ENCODE peak calls at places on chromosome 22, in four cellular contexts. One of them, this sample, is unnamed.

GRCh38 chr22:25153961-25154685 is 45.5 kb upstream of the CRYBB3 start:
- DNase-seq in fibroblast of lung: peak
- DNase-seq in astrocyte of the spinal cord: peak
- DNase-seq in mammary epithelial cell: peak
- DNase-seq in this sample: no peak

GRCh38 chr22:45334528-45334927 is 24.8 kb downstream of the FAM118A start:
- DNase-seq in fibroblast of lung: no peak
- DNase-seq in mammary epithelial cell: no peak
- DNase-seq in astrocyte of the spinal cord: no peak
- DNase-seq in this sample: no peak

GRCh38 chr22:38412435-38413084 is 42.4 kb downstream of the KCNJ4 start:
- DNase-seq in astrocyte of the spinal cord: no peak
- DNase-seq in mammary epithelial cell: no peak
- DNase-seq in fibroblast of lung: no peak
- DNase-seq in this sample: peak

GRCh38 chr22:37560682-37561208 is 465 bp downstream of the CDC42EP1 start:
- DNase-seq in mammary epithelial cell: no peak
- DNase-seq in fibroblast of lung: peak
- DNase-seq in astrocyte of the spinal cord: peak
- DNase-seq in this sample: peak

GRCh38 chr22:44625981-44626687 is 75.9 kb upstream of the PRR5 start:
- DNase-seq in astrocyte of the spinal cord: peak
- DNase-seq in mammary epithelial cell: peak
- DNase-seq in fibroblast of lung: peak
- DNase-seq in this sample: peak

GRCh38 chr22:33747029-33747428 is 173.2 kb downstream of the LARGE1 start:
- DNase-seq in fibroblast of lung: no peak
- DNase-seq in mammary epithelial cell: no peak
- DNase-seq in astrocyte of the spinal cord: no peak
- DNase-seq in this sample: no peak

GRCh38 chr22:40813912-40814315 is 5.2 kb downstream of the SLC25A17 start:
- DNase-seq in astrocyte of the spinal cord: no peak
- DNase-seq in fibroblast of lung: no peak
- DNase-seq in mammary epithelial cell: no peak
- DNase-seq in this sample: no peak

GRCh38 chr22:31800065-31800464 is 46.2 kb downstream of the DEPDC5 start:
- DNase-seq in astrocyte of the spinal cord: peak
- DNase-seq in fibroblast of lung: peak
- DNase-seq in mammary epithelial cell: peak
- DNase-seq in this sample: no peak

GRCh38 chr22:26259510-26259909 is 90.2 kb downstream of the SEZ6L start:
- DNase-seq in mammary epithelial cell: peak
- DNase-seq in fibroblast of lung: peak
- DNase-seq in astrocyte of the spinal cord: peak
- DNase-seq in this sample: no peak

GRCh38 chr22:39414886-39415285 is 15.3 kb downstream of the TAB1 start:
- DNase-seq in mammary epithelial cell: no peak
- DNase-seq in astrocyte of the spinal cord: no peak
- DNase-seq in fibroblast of lung: no peak
- DNase-seq in this sample: no peak

GRCh38 chr22:30889268-30889995 is 79.1 kb downstream of the MORC2 start:
- DNase-seq in astrocyte of the spinal cord: no peak
- DNase-seq in fibroblast of lung: no peak
- DNase-seq in mammary epithelial cell: no peak
- DNase-seq in this sample: peak

GRCh38 chr22:17941501-17942406 is 82.6 kb downstream of the MICAL3 start:
- DNase-seq in mammary epithelial cell: no peak
- DNase-seq in astrocyte of the spinal cord: no peak
- DNase-seq in fibroblast of lung: no peak
- DNase-seq in this sample: no peak

GRCh38 chr22:41998361-41999261 is at the start of gene WBP2NL:
- DNase-seq in fibroblast of lung: peak
- DNase-seq in astrocyte of the spinal cord: peak
- DNase-seq in mammary epithelial cell: peak
- DNase-seq in this sample: peak

GRCh38 chr22:39989633-39990032 is 5.1 kb upstream of the FAM83F start:
- DNase-seq in mammary epithelial cell: no peak
- DNase-seq in astrocyte of the spinal cord: no peak
- DNase-seq in fibroblast of lung: no peak
- DNase-seq in this sample: no peak

GRCh38 chr22:45286854-45287551 is 2.3 kb downstream of the UPK3A start:
- DNase-seq in fibroblast of lung: no peak
- DNase-seq in mammary epithelial cell: no peak
- DNase-seq in astrocyte of the spinal cord: no peak
- DNase-seq in this sample: no peak

GRCh38 chr22:44540756-44541670 is 43.0 kb upstream of the RTL6 start:
- DNase-seq in astrocyte of the spinal cord: no peak
- DNase-seq in fibroblast of lung: no peak
- DNase-seq in mammary epithelial cell: no peak
- DNase-seq in this sample: no peak

GRCh38 chr22:48574776-48575566 is 1252.7 kb downstream of the BRD1 start:
- DNase-seq in mammary epithelial cell: peak
- DNase-seq in astrocyte of the spinal cord: no peak
- DNase-seq in fibroblast of lung: peak
- DNase-seq in this sample: no peak
- TF ChIP-seq CTCF in mammary epithelial cell: no peak
- TF ChIP-seq CTCF in astrocyte of the spinal cord: no peak
- TF ChIP-seq CTCF in fibroblast of lung: no peak
- TF ChIP-seq CTCF in this sample: no peak

GRCh38 chr22:36405671-36406070 is 17.9 kb upstream of the MYH9 start:
- DNase-seq in mammary epithelial cell: peak
- DNase-seq in astrocyte of the spinal cord: no peak
- DNase-seq in fibroblast of lung: no peak
- DNase-seq in this sample: peak
- TF ChIP-seq CTCF in mammary epithelial cell: no peak
- TF ChIP-seq CTCF in astrocyte of the spinal cord: no peak
- TF ChIP-seq CTCF in fibroblast of lung: no peak
- TF ChIP-seq CTCF in this sample: no peak

GRCh38 chr22:19224985-19225384 is 46.4 kb upstream of the SLC25A1 start:
- DNase-seq in astrocyte of the spinal cord: no peak
- DNase-seq in fibroblast of lung: no peak
- DNase-seq in mammary epithelial cell: no peak
- DNase-seq in this sample: no peak
- TF ChIP-seq CTCF in astrocyte of the spinal cord: no peak
- TF ChIP-seq CTCF in fibroblast of lung: no peak
- TF ChIP-seq CTCF in mammary epithelial cell: no peak
- TF ChIP-seq CTCF in this sample: no peak

DNA sequence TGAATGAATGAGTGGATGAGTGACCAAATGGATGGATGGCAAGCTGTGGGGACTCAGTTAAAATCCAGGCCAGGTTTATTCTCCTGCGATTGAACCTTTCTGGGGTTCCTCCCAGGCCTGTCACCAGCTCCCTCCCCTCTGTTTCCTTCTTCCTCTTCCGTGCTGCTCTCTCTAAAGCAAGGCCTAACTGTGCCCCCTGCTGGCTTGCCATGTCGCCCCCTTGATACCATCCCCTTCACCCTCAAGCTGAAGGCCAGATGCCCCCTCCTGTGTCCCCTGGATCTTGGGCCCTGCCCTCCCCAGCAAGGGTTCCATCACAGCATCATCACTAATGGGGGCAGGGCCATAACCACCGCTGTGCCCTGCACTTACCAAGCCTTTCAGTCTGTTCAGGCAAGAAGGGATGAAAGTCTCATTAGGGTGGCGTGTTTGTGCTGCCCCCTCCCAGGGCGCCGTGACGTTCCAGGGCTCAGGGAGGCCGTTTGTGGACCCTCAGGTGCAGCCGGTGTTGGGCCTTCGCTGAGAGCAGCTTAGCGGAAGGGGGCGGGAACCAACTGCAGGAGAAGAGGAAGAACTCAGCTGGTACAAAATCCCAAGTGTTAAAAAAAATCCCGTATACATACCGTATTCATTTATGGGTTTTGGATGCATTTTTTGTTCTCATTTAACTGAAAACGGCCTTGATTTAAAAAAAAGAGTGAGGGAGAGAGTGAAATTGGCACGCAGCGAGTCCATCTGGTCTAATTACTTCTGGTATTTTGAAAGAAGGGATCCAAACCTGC is 69.9 kb downstream of the MPPED1 start:
- DNase-seq in mammary epithelial cell: no peak
- DNase-seq in astrocyte of the spinal cord: no peak
- DNase-seq in fibroblast of lung: no peak
- DNase-seq in this sample: no peak
- TF ChIP-seq CTCF in mammary epithelial cell: no peak
- TF ChIP-seq CTCF in astrocyte of the spinal cord: no peak
- TF ChIP-seq CTCF in fibroblast of lung: no peak
- TF ChIP-seq CTCF in this sample: no peak

GRCh38 chr22:22687638-22688500 is 43.5 kb downstream of the GGTLC2 start:
- DNase-seq in fibroblast of lung: peak
- DNase-seq in astrocyte of the spinal cord: peak
- DNase-seq in mammary epithelial cell: peak
- DNase-seq in this sample: no peak
- TF ChIP-seq CTCF in fibroblast of lung: peak
- TF ChIP-seq CTCF in astrocyte of the spinal cord: peak
- TF ChIP-seq CTCF in mammary epithelial cell: peak
- TF ChIP-seq CTCF in this sample: peak

GRCh38 chr22:22942511-22943329 is 55.1 kb downstream of the IGLL5 start:
- DNase-seq in fibroblast of lung: peak
- DNase-seq in mammary epithelial cell: peak
- DNase-seq in astrocyte of the spinal cord: peak
- DNase-seq in this sample: peak

GRCh38 chr22:22944268-22944985 is 56.8 kb downstream of the IGLL5 start:
- DNase-seq in astrocyte of the spinal cord: no peak
- DNase-seq in fibroblast of lung: no peak
- DNase-seq in mammary epithelial cell: no peak
- DNase-seq in this sample: no peak

GRCh38 chr22:22941831-22942510 is 54.4 kb downstream of the IGLL5 start:
- DNase-seq in fibroblast of lung: no peak
- DNase-seq in astrocyte of the spinal cord: no peak
- DNase-seq in mammary epithelial cell: no peak
- DNase-seq in this sample: peak

GRCh38 chr22:22945195-22945594 is 57.6 kb downstream of the IGLL5 start:
- DNase-seq in fibroblast of lung: no peak
- DNase-seq in astrocyte of the spinal cord: no peak
- DNase-seq in mammary epithelial cell: no peak
- DNase-seq in this sample: no peak

GRCh38 chr22:22943521-22944267 is 56.1 kb downstream of the IGLL5 start:
- DNase-seq in mammary epithelial cell: no peak
- DNase-seq in astrocyte of the spinal cord: no peak
- DNase-seq in fibroblast of lung: no peak
- DNase-seq in this sample: peak
- TF ChIP-seq CTCF in mammary epithelial cell: no peak
- TF ChIP-seq CTCF in astrocyte of the spinal cord: no peak
- TF ChIP-seq CTCF in fibroblast of lung: no peak
- TF ChIP-seq CTCF in this sample: no peak

DNA sequence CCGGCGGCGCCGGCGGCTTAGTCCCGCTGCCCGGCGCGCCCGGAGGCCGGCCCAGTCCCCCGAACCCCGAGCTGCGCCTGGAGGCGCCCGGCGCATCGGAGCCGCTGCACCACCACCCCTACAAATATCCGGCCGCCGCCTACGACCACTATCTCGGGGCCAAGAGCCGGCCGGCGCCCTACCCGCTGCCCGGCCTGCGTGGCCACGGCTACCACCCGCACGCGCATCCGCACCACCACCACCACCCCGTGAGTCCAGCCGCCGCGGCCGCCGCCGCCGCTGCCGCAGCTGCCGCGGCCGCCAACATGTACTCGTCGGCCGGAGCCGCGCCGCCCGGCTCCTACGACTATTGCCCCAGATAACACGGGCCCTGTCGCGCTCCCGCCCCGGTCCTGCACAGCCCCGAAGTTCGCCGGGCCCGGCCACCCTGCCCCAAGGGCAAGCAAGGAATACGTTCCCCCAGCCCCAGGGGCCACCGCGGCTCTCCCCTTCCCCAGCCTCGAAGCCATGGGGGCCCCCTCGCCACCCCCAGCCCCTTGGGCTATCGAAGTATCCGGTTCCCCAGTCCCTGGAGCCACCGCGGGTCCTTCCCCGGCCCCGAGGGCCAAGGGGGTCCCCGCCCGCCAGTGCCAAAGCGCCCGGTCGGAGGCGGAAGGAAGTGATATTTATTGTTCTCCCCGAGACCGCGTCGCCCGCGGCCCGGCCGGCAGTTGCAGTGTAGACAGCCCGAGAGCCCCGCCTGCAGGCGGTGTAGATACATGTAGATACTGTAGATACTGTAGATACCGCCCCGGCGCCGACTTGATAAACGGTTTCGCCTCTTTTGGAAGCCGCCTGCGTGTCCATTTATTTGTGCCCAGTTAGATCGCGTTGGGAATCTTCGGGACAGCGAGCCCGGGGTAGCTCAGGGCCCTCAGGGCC is 6.2 kb downstream of the TBX1 start:
- DNase-seq in fibroblast of lung: no peak
- DNase-seq in astrocyte of the spinal cord: no peak
- DNase-seq in mammary epithelial cell: no peak
- DNase-seq in this sample: no peak
- TF ChIP-seq CTCF in fibroblast of lung: no peak
- TF ChIP-seq CTCF in astrocyte of the spinal cord: peak
- TF ChIP-seq CTCF in mammary epithelial cell: peak
- TF ChIP-seq CTCF in this sample: no peak

DNA sequence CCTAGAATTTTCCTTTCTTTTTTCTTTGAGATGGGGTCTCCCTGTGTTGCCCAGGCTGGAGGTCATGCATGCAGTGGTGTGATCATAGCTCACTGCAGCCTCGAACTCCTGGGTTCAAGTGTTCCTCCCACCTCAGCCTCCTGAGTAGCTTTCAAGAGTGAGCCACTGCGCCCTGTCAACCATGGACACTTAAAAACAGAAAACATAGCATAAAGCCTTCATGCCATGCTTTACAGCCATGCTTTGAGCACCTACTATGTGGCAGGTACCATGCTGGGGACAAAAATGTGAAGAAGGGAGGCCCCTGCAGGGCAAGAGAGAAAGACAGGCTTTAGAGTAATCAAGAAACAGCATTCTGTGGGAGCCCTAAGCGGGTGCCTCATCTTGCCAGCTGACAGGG is 13.7 kb upstream of the GNB1L start:
- DNase-seq in mammary epithelial cell: no peak
- DNase-seq in astrocyte of the spinal cord: no peak
- DNase-seq in fibroblast of lung: no peak
- DNase-seq in this sample: no peak
- TF ChIP-seq CTCF in mammary epithelial cell: no peak
- TF ChIP-seq CTCF in astrocyte of the spinal cord: no peak
- TF ChIP-seq CTCF in fibroblast of lung: no peak
- TF ChIP-seq CTCF in this sample: no peak

DNA sequence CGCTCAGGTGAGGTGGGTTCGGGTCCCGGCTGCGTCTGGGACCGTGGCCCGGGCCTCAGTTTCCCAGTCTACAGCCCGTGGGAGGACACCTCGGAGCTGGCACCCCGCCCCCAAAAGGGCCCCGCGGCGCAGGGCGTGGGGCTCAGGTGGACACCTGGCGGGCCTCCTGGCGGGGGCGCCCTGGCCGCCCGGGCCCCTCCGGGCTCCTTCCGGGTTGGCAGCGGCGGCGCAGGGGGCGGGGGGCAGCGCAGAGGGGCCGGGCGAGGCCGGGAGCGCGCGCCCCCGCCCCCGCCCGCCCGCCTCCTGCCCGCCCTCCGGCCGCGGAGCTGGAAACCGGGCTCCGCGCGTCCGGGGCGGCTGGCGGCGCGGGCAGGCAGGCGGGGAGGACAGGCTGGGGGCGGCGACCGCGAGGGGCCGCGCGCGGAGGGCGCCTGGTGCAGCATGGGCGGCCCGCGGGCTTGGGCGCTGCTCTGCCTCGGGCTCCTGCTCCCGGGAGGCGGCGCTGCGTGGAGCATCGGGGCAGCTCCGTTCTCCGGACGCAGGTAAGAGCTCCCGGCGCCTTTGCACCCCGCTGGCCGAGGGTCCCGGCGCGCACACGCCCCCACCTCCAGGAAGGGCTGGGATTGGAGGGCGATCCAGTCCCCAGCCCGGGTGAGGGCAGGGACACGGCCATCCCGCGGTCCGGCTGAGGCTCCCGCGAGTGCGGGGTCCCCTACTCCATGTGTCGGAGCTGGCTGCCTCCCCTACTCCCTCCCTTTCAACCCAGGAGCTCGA is at the start of gene EMID1:
- DNase-seq in astrocyte of the spinal cord: no peak
- DNase-seq in mammary epithelial cell: no peak
- DNase-seq in fibroblast of lung: peak
- DNase-seq in this sample: no peak
- TF ChIP-seq CTCF in astrocyte of the spinal cord: peak
- TF ChIP-seq CTCF in mammary epithelial cell: no peak
- TF ChIP-seq CTCF in fibroblast of lung: peak
- TF ChIP-seq CTCF in this sample: no peak